ENCODE peak calls at places on chromosomes 4 and X, in four cellular contexts. One of them, this sample, is unnamed.

GRCh38 chr4:172344266-172344772 is 531.1 kb downstream of the GALNTL6 start:
- DNase-seq in HepG2: no peak
- DNase-seq in K562: no peak
- DNase-seq in GM12878: no peak
- DNase-seq in this sample: peak; percentile 41

GRCh38 chr4:69056921-69057562 is 39.2 kb upstream of the UGT2B7 start:
- DNase-seq in GM12878: no peak
- DNase-seq in K562: no peak
- DNase-seq in HepG2: no peak
- DNase-seq in this sample: no peak

GRCh38 chr4:40311811-40312346 is 23.3 kb upstream of the CHRNA9 start:
- DNase-seq in GM12878: no peak
- DNase-seq in K562: peak; percentile 88
- DNase-seq in HepG2: no peak
- DNase-seq in this sample: no peak

GRCh38 chr4:75892508-75892907 is 9.7 kb downstream of the PPEF2 start:
- DNase-seq in HepG2: no peak
- DNase-seq in GM12878: no peak
- DNase-seq in K562: peak; percentile 21
- DNase-seq in this sample: peak; percentile 38

GRCh38 chr4:114005569-114006442 is 26.4 kb upstream of the ARSJ start:
- DNase-seq in K562: no peak
- DNase-seq in HepG2: no peak
- DNase-seq in GM12878: no peak
- DNase-seq in this sample: no peak

GRCh38 chrX:43500996-43501694 is 155.0 kb upstream of the MAOA start:
- DNase-seq in GM12878: no peak
- DNase-seq in HepG2: no peak
- DNase-seq in K562: no peak
- DNase-seq in this sample: peak; percentile 2

GRCh38 chr4:6278801-6279197 is 9.1 kb downstream of the WFS1 start:
- DNase-seq in HepG2: peak; percentile 73
- DNase-seq in K562: peak; percentile 51
- DNase-seq in GM12878: peak; percentile 42
- DNase-seq in this sample: peak; percentile 76

GRCh38 chrX:150364347-150365050 is 1.4 kb downstream of the MAMLD1 start:
- DNase-seq in K562: no peak
- DNase-seq in HepG2: no peak
- DNase-seq in GM12878: no peak
- DNase-seq in this sample: peak; percentile 59

GRCh38 chr4:60619531-60620305 is 580.4 kb upstream of the ADGRL3 start:
- DNase-seq in HepG2: no peak
- DNase-seq in GM12878: no peak
- DNase-seq in K562: no peak
- DNase-seq in this sample: no peak

GRCh38 chr4:128751354-128751753 is 58.1 kb upstream of the JADE1 start:
- DNase-seq in GM12878: no peak
- DNase-seq in K562: peak; percentile 14
- DNase-seq in HepG2: no peak
- DNase-seq in this sample: no peak

GRCh38 chrX:153766871-153767673 is 3.0 kb downstream of the PLXNB3 start:
- DNase-seq in K562: peak; percentile 2
- DNase-seq in HepG2: no peak
- DNase-seq in GM12878: no peak
- DNase-seq in this sample: peak; percentile 38

GRCh38 chr4:102606261-102606660 is 105.1 kb downstream of the NFKB1 start:
- DNase-seq in HepG2: no peak
- DNase-seq in GM12878: no peak
- DNase-seq in K562: no peak
- DNase-seq in this sample: no peak

GRCh38 chr4:173432430-173432829 is 33.5 kb upstream of the SCRG1 start:
- DNase-seq in HepG2: no peak
- DNase-seq in K562: no peak
- DNase-seq in GM12878: no peak
- DNase-seq in this sample: no peak

GRCh38 chr4:126081336-126081735 is 766.6 kb downstream of the FAT4 start:
- DNase-seq in GM12878: no peak
- DNase-seq in K562: no peak
- DNase-seq in HepG2: no peak
- DNase-seq in this sample: peak; percentile 9

GRCh38 chrX:24260827-24261550 is 52.9 kb downstream of the SUPT20HL2 start:
- DNase-seq in K562: no peak
- DNase-seq in GM12878: no peak
- DNase-seq in HepG2: no peak
- DNase-seq in this sample: no peak

GRCh38 chr4:20493761-20494353 is 206.4 kb upstream of the PACRGL start:
- DNase-seq in K562: no peak
- DNase-seq in HepG2: no peak
- DNase-seq in GM12878: no peak
- DNase-seq in this sample: no peak

GRCh38 chr4:97761760-97762512 is 381.3 kb downstream of the STPG2 start:
- DNase-seq in GM12878: no peak
- DNase-seq in HepG2: no peak
- DNase-seq in K562: no peak
- DNase-seq in this sample: peak; percentile 4

GRCh38 chr4:121777625-121778024 is 12.7 kb upstream of the SMIM43 start:
- DNase-seq in HepG2: no peak
- DNase-seq in K562: no peak
- DNase-seq in GM12878: no peak
- DNase-seq in this sample: no peak

GRCh38 chr4:129064717-129065116 is 28.6 kb downstream of the SCLT1 start:
- DNase-seq in HepG2: no peak
- DNase-seq in K562: no peak
- DNase-seq in GM12878: no peak
- DNase-seq in this sample: no peak

GRCh38 chr4:22482250-22483127 is 33.4 kb downstream of the ADGRA3 start:
- DNase-seq in GM12878: no peak
- DNase-seq in K562: no peak
- DNase-seq in HepG2: no peak
- DNase-seq in this sample: no peak

GRCh38 chrX:72479324-72480274 is 93.0 kb downstream of the HDAC8 start:
- DNase-seq in K562: no peak
- DNase-seq in GM12878: no peak
- DNase-seq in HepG2: peak; percentile 18
- DNase-seq in this sample: no peak

GRCh38 chrX:17635231-17635630 is 102.1 kb upstream of the SCML1 start:
- DNase-seq in K562: no peak
- DNase-seq in HepG2: no peak
- DNase-seq in GM12878: no peak
- DNase-seq in this sample: no peak

GRCh38 chrX:72018277-72019112 is 107.8 kb downstream of the NHSL2 start:
- DNase-seq in K562: peak; percentile 89
- DNase-seq in GM12878: no peak
- DNase-seq in HepG2: peak; percentile 47
- DNase-seq in this sample: peak; percentile 97

GRCh38 chrX:120428309-120428708 is 40.8 kb downstream of the LAMP2 start:
- DNase-seq in HepG2: no peak
- DNase-seq in K562: no peak
- DNase-seq in GM12878: no peak
- DNase-seq in this sample: no peak

GRCh38 chrX:94814216-94814615 is 1140.2 kb downstream of the FAM133A start:
- DNase-seq in HepG2: no peak
- DNase-seq in K562: no peak
- DNase-seq in GM12878: no peak
- DNase-seq in this sample: no peak

GRCh38 chr4:4990857-4991540 is 28.3 kb downstream of the CYTL1 start:
- DNase-seq in HepG2: no peak
- DNase-seq in K562: peak; percentile 50
- DNase-seq in GM12878: no peak
- DNase-seq in this sample: peak; percentile 56

GRCh38 chr4:89356086-89356485 is 48.5 kb upstream of the GPRIN3 start:
- DNase-seq in K562: no peak
- DNase-seq in GM12878: no peak
- DNase-seq in HepG2: no peak
- DNase-seq in this sample: no peak

GRCh38 chr4:164288578-164288977 is 465.4 kb upstream of the SMIM31 start:
- DNase-seq in K562: no peak
- DNase-seq in GM12878: no peak
- DNase-seq in HepG2: no peak
- DNase-seq in this sample: no peak

GRCh38 chr4:99965674-99966350 is 15.7 kb upstream of the H2AZ1 start:
- DNase-seq in HepG2: no peak
- DNase-seq in K562: no peak
- DNase-seq in GM12878: no peak
- DNase-seq in this sample: no peak

GRCh38 chr4:52963976-52964375 is 101.9 kb downstream of the RASL11B start:
- DNase-seq in K562: no peak
- DNase-seq in HepG2: no peak
- DNase-seq in GM12878: no peak
- DNase-seq in this sample: no peak

GRCh38 chr4:52966172-52966571 is 104.1 kb downstream of the RASL11B start:
- DNase-seq in K562: no peak
- DNase-seq in HepG2: no peak
- DNase-seq in GM12878: no peak
- DNase-seq in this sample: no peak

GRCh38 chr4:52961666-52962412 is 99.7 kb downstream of the RASL11B start:
- DNase-seq in HepG2: no peak
- DNase-seq in K562: no peak
- DNase-seq in GM12878: no peak
- DNase-seq in this sample: no peak

GRCh38 chr4:52966781-52967180 is 104.7 kb downstream of the RASL11B start:
- DNase-seq in GM12878: no peak
- DNase-seq in K562: no peak
- DNase-seq in HepG2: no peak
- DNase-seq in this sample: no peak

GRCh38 chr4:52964561-52964960 is 102.4 kb downstream of the RASL11B start:
- DNase-seq in GM12878: no peak
- DNase-seq in HepG2: no peak
- DNase-seq in K562: no peak
- DNase-seq in this sample: no peak
- TF ChIP-seq NFIC in GM12878: no peak
- TF ChIP-seq NFIC in HepG2: no peak
- TF ChIP-seq NFIC in K562: no peak
- TF ChIP-seq NFIC in this sample: no peak

DNA sequence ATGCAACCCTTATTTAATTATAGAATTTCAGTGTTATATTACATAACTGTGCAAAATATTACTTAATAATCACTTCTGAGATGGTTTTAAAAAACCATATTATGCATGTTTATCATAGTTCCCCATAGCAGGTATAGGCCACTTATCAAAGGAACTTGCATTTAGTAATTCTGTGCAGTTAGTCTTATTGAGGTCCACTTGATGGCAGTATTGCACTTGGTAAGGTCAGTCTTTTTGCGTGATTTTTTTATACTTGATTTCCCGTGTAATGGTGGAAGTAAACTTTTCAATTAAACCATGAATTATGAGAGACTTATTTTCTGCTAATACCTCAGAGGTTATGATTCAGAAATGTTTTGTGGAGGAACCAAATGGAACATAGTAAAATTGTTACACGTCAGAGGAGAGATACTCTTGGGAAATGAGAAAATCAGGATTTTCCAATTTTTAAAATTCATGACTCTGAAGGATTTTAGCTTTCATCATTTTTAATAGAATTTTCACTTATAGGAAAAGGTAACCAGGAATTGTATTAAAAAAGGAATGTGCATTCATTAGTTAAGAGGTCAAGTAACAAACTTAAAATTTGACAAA is 230.0 kb downstream of the CCSER1 start:
- DNase-seq in GM12878: no peak
- DNase-seq in HepG2: peak; percentile 45
- DNase-seq in K562: peak; percentile 2
- DNase-seq in this sample: peak; percentile 47
- TF ChIP-seq NFIC in GM12878: no peak
- TF ChIP-seq NFIC in HepG2: no peak
- TF ChIP-seq NFIC in K562: no peak
- TF ChIP-seq NFIC in this sample: no peak

GRCh38 chr4:183989931-183990330 is 84.8 kb downstream of the STOX2 start:
- DNase-seq in K562: no peak
- DNase-seq in GM12878: no peak
- DNase-seq in HepG2: no peak
- DNase-seq in this sample: no peak

GRCh38 chr4:183996868-183997267 is 91.8 kb downstream of the STOX2 start:
- DNase-seq in GM12878: no peak
- DNase-seq in K562: no peak
- DNase-seq in HepG2: no peak
- DNase-seq in this sample: no peak

GRCh38 chr4:184000457-184001395 is 95.6 kb downstream of the STOX2 start:
- DNase-seq in GM12878: no peak
- DNase-seq in K562: no peak
- DNase-seq in HepG2: no peak
- DNase-seq in this sample: no peak

GRCh38 chr4:183999435-183999834 is 94.3 kb downstream of the STOX2 start:
- DNase-seq in GM12878: no peak
- DNase-seq in HepG2: no peak
- DNase-seq in K562: no peak
- DNase-seq in this sample: no peak

DNA sequence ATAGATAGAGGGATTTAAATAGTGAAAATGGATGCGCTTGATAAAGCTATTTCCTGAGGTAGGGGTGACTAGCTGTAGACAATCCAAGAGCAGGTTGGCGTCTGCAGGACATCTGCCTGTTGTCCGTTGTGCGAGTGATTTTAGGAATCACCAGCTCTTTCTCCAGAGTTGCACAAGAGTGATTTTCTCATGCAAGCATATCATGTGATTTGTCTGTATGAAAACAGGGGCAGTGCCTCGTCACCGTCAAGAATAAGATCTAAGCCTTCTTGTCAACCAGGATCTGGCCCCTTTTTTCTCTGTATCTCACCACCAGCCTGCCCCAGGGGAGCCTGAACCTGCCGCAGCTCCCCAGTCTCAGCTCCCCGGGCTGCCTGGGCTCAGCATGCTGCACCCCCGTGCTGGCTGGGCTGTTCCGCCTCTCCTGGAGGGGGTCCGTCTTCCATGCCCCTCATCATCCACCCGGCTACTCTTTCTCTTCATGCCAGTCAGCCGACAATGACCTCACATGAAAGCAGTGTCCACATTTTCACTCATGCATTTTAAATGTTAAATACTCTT is 90.5 kb downstream of the STOX2 start:
- DNase-seq in HepG2: no peak
- DNase-seq in K562: no peak
- DNase-seq in GM12878: no peak
- DNase-seq in this sample: no peak
- TF ChIP-seq NFIC in HepG2: no peak
- TF ChIP-seq NFIC in K562: no peak
- TF ChIP-seq NFIC in GM12878: no peak
- TF ChIP-seq NFIC in this sample: no peak

DNA sequence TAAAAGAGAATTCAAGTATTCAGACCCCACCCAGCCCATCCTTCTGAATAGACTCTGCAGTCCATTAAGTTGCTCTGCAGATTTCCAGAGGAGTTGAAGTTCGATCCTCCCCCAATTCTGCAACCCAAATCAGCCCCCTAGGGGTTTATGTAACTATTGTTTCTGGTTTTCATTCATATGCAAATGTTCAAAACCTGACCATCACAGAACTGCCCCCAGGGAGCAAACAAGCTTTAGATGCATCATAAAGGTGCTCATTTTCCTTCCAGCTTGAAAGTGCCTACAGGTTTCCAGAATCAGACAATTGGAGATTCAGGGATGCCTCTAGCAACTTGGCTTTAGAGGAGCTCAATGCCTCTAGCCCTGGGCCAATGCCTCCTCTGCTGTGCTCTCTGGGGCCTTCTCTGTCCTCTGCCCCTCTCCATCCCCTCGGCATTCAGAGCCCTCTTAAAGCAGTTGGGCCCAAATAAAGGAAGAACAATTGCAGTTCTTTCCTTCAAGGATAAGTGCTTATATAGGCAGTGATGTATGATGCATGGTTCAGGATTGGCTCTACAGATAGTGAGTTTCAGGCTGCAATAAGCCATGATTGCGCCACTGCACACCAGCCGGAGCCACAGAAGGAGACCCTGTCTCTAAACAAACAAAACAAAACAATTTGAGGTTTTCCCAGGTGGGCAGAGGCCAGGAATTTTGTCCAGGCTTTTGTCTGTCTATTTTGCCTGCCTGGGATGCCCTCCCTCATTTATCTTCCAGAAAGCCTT is 23.5 kb upstream of the SPINK2 start:
- DNase-seq in GM12878: no peak
- DNase-seq in K562: no peak
- DNase-seq in HepG2: no peak
- DNase-seq in this sample: no peak
- TF ChIP-seq NFIC in GM12878: no peak
- TF ChIP-seq NFIC in K562: no peak
- TF ChIP-seq NFIC in HepG2: no peak
- TF ChIP-seq NFIC in this sample: no peak